ENCODE peak calls at places on chromosomes 16 and 17, in seven cellular contexts. V, A, N, M, K, Z and Q are unnamed samples.

GRCh38 chr16:85348921-85349334 is 236.7 kb upstream of the CIBAR2 start:
- DNase-seq in V (no peak), A (no peak), N (no peak), M (no peak), K (no peak), Z (no peak), Q (no peak)

GRCh38 chr16:56357765-56358322 is 67.5 kb downstream of the AMFR start:
- DNase-seq in V (no peak), A (no peak), N (peak; percentile 78), M (no peak), K (no peak), Z (peak; percentile 66), Q (peak; percentile 60)

GRCh38 chr17:9247401-9247938 is 226.2 kb downstream of the NTN1 start:
- DNase-seq in V (no peak), A (no peak), N (no peak), M (no peak), K (no peak), Z (no peak), Q (no peak)

GRCh38 chr17:76560877-76561221 is 21.0 kb downstream of the PRCD start:
- DNase-seq in V (no peak), A (no peak), N (no peak), M (peak; percentile 80), K (no peak), Z (no peak), Q (no peak)

GRCh38 chr17:78144736-78145641 is 1.2 kb upstream of the C17orf99 start:
- DNase-seq in V (no peak), A (no peak), N (no peak), M (no peak), K (no peak), Z (no peak), Q (no peak)

GRCh38 chr17:51118330-51119195 is 2.1 kb downstream of the SPAG9 start:
- DNase-seq in V (no peak), A (no peak), N (no peak), M (no peak), K (no peak), Z (no peak), Q (no peak)

GRCh38 chr16:50539822-50540710 is 8.1 kb upstream of the NKD1 start:
- DNase-seq in V (no peak), A (no peak), N (peak; percentile 50), M (no peak), K (no peak), Z (no peak), Q (peak; percentile 63)

GRCh38 chr17:70484496-70484895 is 315.2 kb downstream of the KCNJ2 start:
- DNase-seq in V (no peak), A (no peak), N (no peak), M (no peak), K (no peak), Z (no peak), Q (no peak)

GRCh38 chr16:49469930-49470451 is 96.4 kb downstream of the C16orf78 start:
- DNase-seq in V (no peak), A (no peak), N (peak; percentile 18), M (no peak), K (no peak), Z (peak; percentile 35), Q (no peak)

GRCh38 chr17:78381601-78382168 is 3.2 kb downstream of the PGS1 start:
- DNase-seq in V (peak; percentile 23), A (no peak), N (peak; percentile 60), M (peak; percentile 80), K (no peak), Z (no peak), Q (peak; percentile 88)

GRCh38 chr16:54930034-54930938 is at the start of gene IRX5:
- DNase-seq in V (peak; percentile 55), A (peak; percentile 81), N (peak; percentile 94), M (peak; percentile 94), K (peak; percentile 91), Z (peak; percentile 84), Q (peak; percentile 97)

GRCh38 chr17:45125509-45125908 is 6.8 kb downstream of the PLCD3 start:
- DNase-seq in V (no peak), A (no peak), N (no peak), M (no peak), K (no peak), Z (no peak), Q (no peak)

GRCh38 chr17:45120558-45120957 is 11.8 kb downstream of the PLCD3 start:
- DNase-seq in V (no peak), A (no peak), N (no peak), M (no peak), K (no peak), Z (no peak), Q (no peak)

GRCh38 chr17:45121055-45121454 is 11.3 kb downstream of the PLCD3 start:
- DNase-seq in V (no peak), A (no peak), N (peak; percentile 74), M (no peak), K (no peak), Z (no peak), Q (no peak)

GRCh38 chr17:45123930-45124796 is 8.2 kb downstream of the PLCD3 start:
- DNase-seq in V (no peak), A (peak; percentile 91), N (peak; percentile 75), M (peak; percentile 94), K (no peak), Z (no peak), Q (peak; percentile 81)

DNA sequence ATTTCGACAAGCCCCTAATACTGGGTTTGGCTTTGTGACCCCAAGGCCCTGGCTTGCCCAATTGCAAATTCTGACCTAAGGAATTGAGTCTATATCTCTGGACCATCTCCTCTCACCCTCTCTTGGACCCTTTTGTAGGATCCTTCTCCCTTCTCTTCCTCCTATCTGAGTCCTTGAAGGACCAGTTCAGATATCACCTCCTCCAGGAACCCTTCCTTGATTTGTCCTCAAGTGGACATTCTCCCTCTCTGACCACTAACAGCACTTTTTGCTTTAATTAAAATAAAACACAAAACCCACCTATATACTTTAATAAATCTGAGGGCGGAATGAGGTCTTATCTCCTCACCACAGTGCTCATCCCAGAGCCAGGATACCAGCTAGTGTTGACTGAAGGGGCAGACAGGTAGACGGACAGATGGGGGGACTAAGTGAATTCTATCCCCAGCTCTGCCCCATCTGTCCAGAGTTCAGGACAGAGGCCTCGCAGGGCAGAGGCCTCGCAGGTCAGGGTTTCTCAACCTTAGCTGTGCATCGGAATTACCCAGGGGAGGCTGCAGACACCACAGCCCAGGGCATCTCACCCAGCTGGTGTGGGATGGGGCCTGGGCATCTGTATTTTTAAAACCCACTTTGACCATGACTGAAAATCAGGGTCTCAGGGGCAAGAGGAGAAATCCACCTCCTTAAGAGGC is 9.1 kb downstream of the PLCD3 start:
- DNase-seq in V (no peak), A (no peak), N (no peak), M (no peak), K (no peak), Z (no peak), Q (no peak)
- H3K79me1 ChIP-seq in V (peaks cover 9% of the 10 kb centered on the region), A (peaks cover 63% of the 10 kb centered on the region), N (no peaks in the 10 kb centered on the region), M (peaks cover 37% of the 10 kb centered on the region), K (peaks cover 2% of the 10 kb centered on the region), Z (no peaks in the 10 kb centered on the region), Q (no peaks in the 10 kb centered on the region)

DNA sequence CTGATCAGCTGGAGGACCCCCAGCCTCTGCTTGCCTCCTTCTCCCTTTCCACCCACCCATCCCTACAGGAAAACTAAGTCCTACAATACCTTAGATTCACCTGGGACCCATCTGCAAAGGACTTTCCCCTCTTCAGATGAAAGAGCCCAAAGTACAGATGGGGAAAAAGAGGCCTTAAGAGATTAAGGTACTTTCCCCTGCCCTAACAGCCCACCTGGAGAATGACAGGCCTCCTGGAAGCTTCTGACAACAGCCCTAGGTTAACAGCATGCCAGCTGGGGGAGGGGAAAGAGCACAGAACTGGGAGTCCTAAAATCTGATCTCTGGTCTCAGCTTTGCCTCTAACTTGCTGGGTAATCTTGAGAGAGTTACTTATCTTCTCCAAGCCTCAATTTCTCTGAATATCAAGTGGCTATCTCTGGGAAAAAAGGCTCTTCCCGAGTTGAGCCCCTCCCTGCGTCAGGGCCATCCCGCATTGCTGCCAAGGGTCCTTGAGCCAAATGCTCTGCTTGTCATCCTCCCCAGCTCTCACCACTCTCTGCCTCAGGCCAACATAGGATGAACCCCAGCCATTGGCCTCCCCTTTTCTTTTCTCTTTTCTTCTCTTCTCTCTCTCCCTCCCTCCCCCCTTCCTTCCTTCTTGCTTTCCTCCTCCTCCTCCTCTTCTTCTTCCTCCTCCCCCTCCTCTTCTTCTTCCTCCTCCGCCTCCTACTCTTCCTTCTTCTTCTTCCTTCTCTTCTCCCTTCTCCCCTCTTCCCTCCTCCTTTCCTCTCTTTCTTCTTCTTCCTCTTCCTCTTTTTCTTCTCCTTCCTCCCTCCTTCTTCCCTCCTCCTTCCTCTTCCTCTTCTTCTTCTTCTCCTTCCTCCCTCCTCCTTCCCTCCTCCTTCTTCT is 22.5 kb upstream of the SP6 start:
- DNase-seq in V (no peak), A (no peak), N (no peak), M (no peak), K (no peak), Z (peak; percentile 54), Q (no peak)
- H3K4ac ChIP-seq in V (no peak overlapping the region), A (no peak overlapping the region), N (no peak overlapping the region), M (no peak overlapping the region), K (no peak overlapping the region), Z (peak overlapping the region; percentile 22), Q (no peak overlapping the region)

DNA sequence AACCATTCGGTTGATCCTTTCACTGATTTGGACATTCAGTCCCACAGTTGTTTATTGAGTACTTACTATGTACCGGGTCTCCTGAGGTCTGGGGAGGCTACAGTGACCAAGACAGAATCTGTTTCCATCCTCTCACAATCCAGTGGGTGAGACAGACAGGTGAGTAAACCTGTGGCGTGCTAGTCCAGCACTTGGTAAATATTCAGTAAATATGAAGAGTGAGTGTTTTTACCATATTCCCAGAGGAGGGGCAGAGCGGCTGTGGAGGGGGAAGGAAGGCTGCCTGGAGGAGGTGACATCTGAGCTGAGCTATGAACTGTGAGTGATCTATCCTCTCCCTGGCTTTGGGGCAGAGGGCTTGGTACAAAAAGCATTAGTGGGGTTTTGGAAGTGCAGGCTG is 31.4 kb downstream of the CCR7 start:
- DNase-seq in V (no peak), A (no peak), N (no peak), M (no peak), K (no peak), Z (no peak), Q (no peak)
- H3K23ac ChIP-seq in V (no peak overlapping the region), A (peak overlapping the region; percentile 69), N (no peak overlapping the region), M (no peak overlapping the region), K (no peak overlapping the region), Z (no peak overlapping the region), Q (no peak overlapping the region)

DNA sequence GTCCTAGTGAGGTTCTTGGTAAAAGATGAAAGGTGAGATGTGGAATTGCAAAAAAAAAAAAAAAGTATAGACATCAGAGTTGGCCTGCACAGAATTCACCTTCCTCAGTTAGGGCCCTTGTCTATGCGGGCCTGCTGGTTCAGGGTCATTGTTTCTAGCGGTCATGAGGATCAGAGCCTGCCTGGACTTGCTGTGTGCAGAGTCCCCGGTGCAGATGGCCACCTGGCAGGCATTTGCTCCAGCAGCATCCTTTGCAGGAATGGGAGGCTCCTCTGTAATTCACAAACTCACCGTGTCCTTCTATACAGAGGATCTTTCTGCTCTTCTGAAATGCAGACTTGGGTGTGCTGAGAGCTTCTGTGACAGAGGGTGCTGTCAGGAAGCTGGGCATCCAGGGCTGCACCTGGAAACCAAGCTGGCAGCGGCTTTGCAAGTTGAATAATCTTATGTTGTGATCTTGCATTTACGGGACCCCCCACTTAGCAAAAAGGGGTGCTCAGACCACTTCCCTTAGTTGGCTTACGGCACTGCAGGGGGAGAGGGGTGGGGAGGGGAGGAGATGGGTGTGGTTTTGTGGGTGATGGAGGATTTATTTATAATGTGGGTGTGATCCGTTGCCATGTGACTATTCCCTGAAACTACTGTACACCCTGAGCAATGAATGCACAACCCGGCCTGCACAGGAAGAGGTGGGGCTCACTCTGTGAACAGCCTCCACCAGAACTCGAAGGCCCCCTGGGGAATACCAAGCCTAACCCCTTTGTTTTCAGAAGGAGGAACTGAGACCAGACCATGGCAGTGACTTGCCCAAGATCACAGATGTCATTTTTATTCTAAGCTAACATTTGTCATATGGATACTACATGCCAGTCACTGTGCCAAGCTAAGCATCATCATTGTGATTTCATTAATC is 178.2 kb downstream of the PRKCB start:
- DNase-seq in V (peak; percentile 18), A (no peak), N (no peak), M (no peak), K (no peak), Z (no peak), Q (no peak)
- H3K79me1 ChIP-seq in V (no peaks in the 10 kb centered on the region), A (no peaks in the 10 kb centered on the region), N (no peaks in the 10 kb centered on the region), M (no peaks in the 10 kb centered on the region), K (no peaks in the 10 kb centered on the region), Z (no peaks in the 10 kb centered on the region), Q (no peaks in the 10 kb centered on the region)